ENCODE peak calls at places on chromosomes 5 and 9, in four cellular contexts. U, T, A and X are unnamed samples. For H3K27me3, the result is how much of the 10 kb centered on the place peaks cover.

GRCh38 chr5:61504143-61504542 is 172.1 kb downstream of the ZSWIM6 start:
- DNase-seq in A (no peak), T (no peak), U (no peak), X (no peak)

GRCh38 chr9:97801180-97801579 is 51.8 kb upstream of the FOXE1 start:
- DNase-seq in U (no peak), T (no peak), A (no peak), X (no peak)

GRCh38 chr5:10676224-10676623 is 84.8 kb downstream of the DAP start:
- DNase-seq in U (no peak), A (no peak), T (no peak), X (no peak)

GRCh38 chr5:57858905-57859304 is 376.3 kb upstream of the ACTBL2 start:
- DNase-seq in U (no peak), A (no peak), T (no peak), X (no peak)

GRCh38 chr5:154771383-154771901 is 16.3 kb downstream of the LARP1 start:
- DNase-seq in A (peak), T (no peak), U (peak), X (no peak)

GRCh38 chr5:103177543-103177942 is 57.4 kb downstream of the PPIP5K2 start:
- DNase-seq in A (no peak), T (no peak), U (no peak), X (no peak)

GRCh38 chr5:151520294-151520693 is 70.8 kb downstream of the FAT2 start:
- DNase-seq in U (peak), T (no peak), A (no peak), X (no peak)

GRCh38 chr9:109894444-109894843 is 114.4 kb downstream of the PALM2AKAP2 start:
- DNase-seq in U (no peak), T (no peak), A (no peak), X (no peak)

GRCh38 chr5:138656916-138657315 is 81.7 kb upstream of the HSPA9 start:
- DNase-seq in A (no peak), U (no peak), T (no peak), X (no peak)

GRCh38 chr9:127049044-127049443 is 73.4 kb downstream of the ANGPTL2 start:
- DNase-seq in T (no peak), U (no peak), A (peak), X (peak)

GRCh38 chr9:84293001-84293798 is 47.4 kb downstream of the SLC28A3 start:
- DNase-seq in A (no peak), U (no peak), T (no peak), X (no peak)

GRCh38 chr5:149588947-149589346 is 7.6 kb downstream of the ARHGEF37 start:
- DNase-seq in T (no peak), U (no peak), A (no peak), X (no peak)

GRCh38 chr5:36763454-36763853 is 113.1 kb upstream of the NIPBL start:
- DNase-seq in T (no peak), A (no peak), U (no peak), X (no peak)

GRCh38 chr5:61673007-61673735 is 341.1 kb downstream of the ZSWIM6 start:
- DNase-seq in T (no peak), A (peak), U (peak), X (no peak)

GRCh38 chr5:134090482-134090881 is 24.0 kb upstream of the TCF7 start:
- DNase-seq in U (no peak), T (no peak), A (no peak), X (no peak)

GRCh38 chr5:133246376-133247144 is 194.7 kb downstream of the HSPA4 start:
- DNase-seq in T (no peak), U (no peak), A (peak), X (no peak)

GRCh38 chr5:52799358-52799982 is 11.8 kb downstream of the ITGA1 start:
- DNase-seq in T (peak), A (peak), U (peak), X (no peak)

GRCh38 chr5:127875235-127876021 is 172.2 kb downstream of the CCDC192 start:
- DNase-seq in T (peak), U (peak), A (peak), X (no peak)

GRCh38 chr5:139513852-139514485 is 31.4 kb upstream of the STING1 start:
- DNase-seq in T (no peak), U (no peak), A (no peak), X (no peak)

GRCh38 chr5:146560205-146560812 is 44.3 kb upstream of the GPR151 start:
- DNase-seq in U (peak), A (peak), T (no peak), X (no peak)

GRCh38 chr9:119365291-119366027 is 3.8 kb downstream of the BRINP1 start:
- DNase-seq in T (peak), A (no peak), U (peak), X (no peak)

GRCh38 chr9:113682297-113682771 is 193.8 kb upstream of the ZNF618 start:
- DNase-seq in U (peak), A (peak), T (peak), X (peak)

GRCh38 chr5:2739360-2740050 is 12.0 kb downstream of the IRX2 start:
- DNase-seq in U (peak), T (no peak), A (no peak), X (no peak)

GRCh38 chr5:3262451-3262850 is 333.2 kb upstream of the IRX1 start:
- DNase-seq in T (no peak), U (no peak), A (no peak), X (no peak)

GRCh38 chr5:58073246-58073645 is 386.6 kb downstream of the PLK2 start:
- DNase-seq in T (no peak), U (no peak), A (no peak), X (no peak)

GRCh38 chr9:98108540-98109031 is 10.4 kb downstream of the TRIM14 start:
- DNase-seq in U (no peak), T (no peak), A (no peak), X (no peak)

GRCh38 chr5:956941-957729 is 51.5 kb upstream of the NKD2 start:
- DNase-seq in U (peak), A (peak), T (peak), X (no peak)

GRCh38 chr9:99350461-99350860 is 128.4 kb downstream of the SEC61B start:
- DNase-seq in A (no peak), T (no peak), U (no peak), X (no peak)

GRCh38 chr9:99353408-99353807 is 131.3 kb downstream of the SEC61B start:
- DNase-seq in U (no peak), A (peak), T (no peak), X (no peak)

GRCh38 chr9:99354104-99354503 is 132.0 kb downstream of the SEC61B start:
- DNase-seq in T (no peak), U (no peak), A (no peak), X (no peak)

GRCh38 chr9:99351647-99352046 is 129.6 kb downstream of the SEC61B start:
- DNase-seq in A (no peak), T (no peak), U (no peak), X (no peak)

DNA sequence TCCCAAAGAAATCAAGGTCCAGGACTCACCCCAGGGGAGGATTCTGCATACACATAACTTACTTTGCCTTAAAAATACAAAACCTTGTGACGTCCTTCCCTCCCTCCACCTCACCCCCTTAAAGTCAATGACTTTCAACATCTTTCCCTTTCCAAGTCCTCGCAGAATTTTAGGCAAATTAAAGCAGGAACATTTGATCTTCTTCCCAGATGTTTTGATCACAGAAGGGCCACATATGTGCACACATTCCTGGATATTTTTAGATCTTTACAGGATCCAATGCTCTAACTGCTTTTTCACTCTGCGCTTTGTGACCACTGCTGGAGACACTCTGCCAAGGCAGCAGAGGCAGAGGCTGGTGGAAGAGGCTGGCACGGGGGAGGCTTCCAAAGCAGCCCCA is 130.7 kb downstream of the SEC61B start:
- DNase-seq in A (no peak), U (no peak), T (no peak), X (no peak)
- H3K4me2 ChIP-seq in A (no peak), U (no peak), T (no peak), X (no peak)

GRCh38 chr5:180423598-180423997 is 70.5 kb upstream of the GFPT2 start:
- DNase-seq in U (no peak), T (no peak), A (no peak), X (no peak)

GRCh38 chr5:180423133-180423532 is 70.0 kb upstream of the GFPT2 start:
- DNase-seq in T (no peak), A (no peak), U (no peak), X (no peak)

GRCh38 chr5:180424094-180424493 is 70.1 kb upstream of the CNOT6 start:
- DNase-seq in U (no peak), T (no peak), A (no peak), X (no peak)

DNA sequence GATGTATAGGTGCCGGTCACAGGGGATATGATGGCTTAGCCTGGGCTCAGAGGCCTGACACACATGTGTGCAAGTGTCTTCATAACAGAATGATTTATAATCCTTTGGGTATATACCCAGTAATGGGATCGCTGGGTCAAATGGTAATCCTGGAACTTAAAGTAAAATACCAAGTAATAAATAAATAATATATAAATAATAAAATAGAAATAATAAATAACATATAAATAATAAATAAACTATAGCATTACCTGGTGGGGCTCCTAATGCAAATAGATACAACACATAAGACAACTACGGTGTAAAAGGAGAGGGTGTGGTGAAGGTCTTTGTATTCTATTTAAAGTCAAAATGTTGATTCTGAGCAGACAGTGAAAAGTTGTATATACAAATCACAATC is 68.5 kb upstream of the GFPT2 start:
- DNase-seq in A (no peak), U (no peak), T (no peak), X (no peak)
- H3K27me3 ChIP-seq in A (under half), U (under half), T (under half), X (under half)

GRCh38 chr9:137168575-137168906 is 1.3 kb downstream of the LRRC26 start:
- DNase-seq in T (peak), A (no peak), U (peak), X (no peak)
- TF ChIP-seq EZH2 in T (no peak), A (peak), U (peak), X (peak)

GRCh38 chr5:143343042-143343441 is 60.4 kb downstream of the NR3C1 start:
- DNase-seq in T (no peak), A (no peak), U (peak), X (no peak)

GRCh38 chr5:143338658-143339366 is 64.7 kb downstream of the NR3C1 start:
- DNase-seq in A (peak), T (no peak), U (no peak), X (no peak)

GRCh38 chr5:143342607-143343006 is 60.9 kb downstream of the NR3C1 start:
- DNase-seq in U (no peak), T (no peak), A (no peak), X (no peak)

GRCh38 chr5:143341807-143342570 is 61.5 kb downstream of the NR3C1 start:
- DNase-seq in T (no peak), A (peak), U (no peak), X (peak)

DNA sequence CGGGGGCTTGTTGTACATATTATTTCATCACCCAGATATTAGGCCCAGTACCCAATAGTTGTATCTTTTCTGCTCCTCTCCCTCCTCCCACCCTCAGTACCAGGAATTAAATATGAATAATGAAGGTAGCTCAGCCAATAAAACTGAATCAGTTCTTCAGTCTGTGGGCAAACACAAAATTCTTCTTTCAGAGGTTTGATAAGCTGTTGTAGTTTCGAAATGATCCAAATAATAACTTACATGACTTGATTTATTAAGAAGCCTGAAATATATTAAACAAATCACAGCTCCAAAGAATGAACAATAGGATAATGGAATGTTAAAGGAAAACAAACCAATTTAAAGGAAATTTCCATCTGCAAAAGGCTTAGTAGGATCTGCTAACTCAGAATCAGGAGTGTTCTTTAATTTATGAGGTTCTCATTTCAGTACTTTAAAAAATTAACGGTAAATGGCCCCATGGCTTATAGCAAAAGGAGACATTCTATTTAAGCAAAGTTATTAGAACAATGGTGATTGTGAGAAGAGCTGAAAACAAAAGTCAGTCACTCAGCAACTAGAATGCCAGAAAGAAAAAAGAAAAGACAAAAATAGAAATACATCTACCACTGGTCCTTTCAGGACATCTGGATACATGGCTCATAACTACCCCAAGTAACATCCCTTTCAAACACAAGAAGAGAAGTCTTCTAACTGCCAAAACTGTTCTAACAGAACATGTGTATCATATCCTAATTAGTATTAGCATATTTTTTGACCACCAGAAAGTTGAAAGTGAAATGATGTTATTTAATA is 62.4 kb downstream of the NR3C1 start:
- DNase-seq in T (no peak), A (peak), U (no peak), X (no peak)
- H3K4me2 ChIP-seq in T (no peak), A (no peak), U (no peak), X (no peak)